ENCODE peak calls at places on chromosome 17, in seven cellular contexts. F is fibroblast of pulmonary artery, V is gastrocnemius medialis, S is astrocyte of the cerebellum, Z is Panc1, R is mucosa of descending colon, X is upper lobe of right lung. H is an unnamed sample.

GRCh38 chr17:61551255-61551742 is 39.7 kb downstream of the NACA2 start:
- DNase-seq in F (peak; percentile 68), V (no peak), S (peak; percentile 48), Z (no peak), R (no peak), X (no peak), H (no peak)

GRCh38 chr17:70913086-70913485 is 743.8 kb downstream of the KCNJ2 start:
- DNase-seq in F (peak; percentile 84), V (no peak), S (peak; percentile 22), Z (no peak), R (no peak), X (no peak), H (no peak)

GRCh38 chr17:71522383-71522782 is 598.4 kb upstream of the SOX9 start:
- DNase-seq in F (no peak), V (no peak), S (peak; percentile 29), Z (no peak), R (no peak), X (no peak), H (no peak)

GRCh38 chr17:58447039-58447975 is 30.0 kb upstream of the RNF43 start:
- DNase-seq in F (peak; percentile 91), V (no peak), S (peak; percentile 81), Z (peak; percentile 71), R (peak; percentile 53), X (peak; percentile 83), H (no peak)

GRCh38 chr17:56149266-56150036 is 3.8 kb upstream of the ANKFN1 start:
- DNase-seq in F (no peak), V (no peak), S (no peak), Z (no peak), R (no peak), X (no peak), H (no peak)

GRCh38 chr17:41910701-41911391 is 7.9 kb downstream of the ACLY start:
- DNase-seq in F (peak; percentile 95), V (no peak), S (peak; percentile 90), Z (no peak), R (peak; percentile 67), X (no peak), H (no peak)

GRCh38 chr17:62716834-62717588 is 89.5 kb downstream of the MRC2 start:
- DNase-seq in F (no peak), V (no peak), S (no peak), Z (no peak), R (no peak), X (no peak), H (no peak)

GRCh38 chr17:61474235-61474927 is 22.2 kb downstream of the TBX4 start:
- DNase-seq in F (no peak), V (no peak), S (no peak), Z (no peak), R (no peak), X (peak; percentile 5), H (no peak)

GRCh38 chr17:70405492-70406220 is 236.3 kb downstream of the KCNJ2 start:
- DNase-seq in F (peak; percentile 88), V (no peak), S (peak; percentile 91), Z (peak; percentile 20), R (no peak), X (no peak), H (no peak)

GRCh38 chr17:15029469-15029868 is 235.7 kb downstream of the PMP22 start:
- DNase-seq in F (no peak), V (no peak), S (no peak), Z (no peak), R (no peak), X (no peak), H (no peak)

GRCh38 chr17:16929281-16929680 is 42.6 kb downstream of the TNFRSF13B start:
- DNase-seq in F (no peak), V (no peak), S (no peak), Z (no peak), R (no peak), X (peak; percentile 53), H (peak; percentile 47)

GRCh38 chr17:46035112-46035818 is 36.2 kb downstream of the STH start:
- DNase-seq in F (peak; percentile 34), V (no peak), S (no peak), Z (no peak), R (no peak), X (no peak), H (no peak)

GRCh38 chr17:46730679-46731078 is 87.8 kb downstream of the WNT3 start:
- DNase-seq in F (no peak), V (no peak), S (no peak), Z (no peak), R (no peak), X (no peak), H (no peak)

GRCh38 chr17:46874906-46875305 is 23.5 kb downstream of the WNT9B start:
- DNase-seq in F (no peak), V (no peak), S (no peak), Z (no peak), R (no peak), X (no peak), H (peak; percentile 52)

GRCh38 chr17:4480929-4481898 is 17.5 kb upstream of the SPNS2 start:
- DNase-seq in F (no peak), V (no peak), S (no peak), Z (no peak), R (peak; percentile 80), X (no peak), H (peak; percentile 62)

GRCh38 chr17:33033176-33033575 is 41.5 kb downstream of the SPACA3 start:
- DNase-seq in F (no peak), V (no peak), S (no peak), Z (no peak), R (no peak), X (no peak), H (no peak)
- H3K4me3 ChIP-seq in F (no peak overlapping the region), V (no peak overlapping the region), S (no peak overlapping the region), Z (no peak overlapping the region), R (no peak overlapping the region), X (no peak overlapping the region), H (no peak overlapping the region)

GRCh38 chr17:32831627-32832243 is 45.2 kb downstream of the MYO1D start:
- DNase-seq in F (no peak), V (no peak), S (no peak), Z (no peak), R (no peak), X (no peak), H (no peak)
- H3K4me3 ChIP-seq in F (no peak overlapping the region), V (no peak overlapping the region), S (no peak overlapping the region), Z (no peak overlapping the region), R (no peak overlapping the region), X (no peak overlapping the region), H (no peak overlapping the region)

GRCh38 chr17:77288115-77288619 is 147.4 kb downstream of the SEC14L1 start:
- DNase-seq in F (no peak), V (peak; percentile 68), S (no peak), Z (no peak), R (peak; percentile 75), X (no peak), H (peak; percentile 84)

GRCh38 chr17:77286641-77287431 is 146.1 kb downstream of the SEC14L1 start:
- DNase-seq in F (peak; percentile 80), V (peak; percentile 90), S (no peak), Z (no peak), R (peak; percentile 89), X (peak; percentile 85), H (peak; percentile 95)

GRCh38 chr17:77285594-77286390 is 145.0 kb downstream of the SEC14L1 start:
- DNase-seq in F (peak; percentile 95), V (peak; percentile 48), S (no peak), Z (no peak), R (peak; percentile 86), X (peak; percentile 94), H (peak; percentile 92)

GRCh38 chr17:77287432-77288068 is 146.8 kb downstream of the SEC14L1 start:
- DNase-seq in F (peak; percentile 94), V (peak; percentile 96), S (peak; percentile 70), Z (no peak), R (peak; percentile 72), X (no peak), H (peak; percentile 91)

DNA sequence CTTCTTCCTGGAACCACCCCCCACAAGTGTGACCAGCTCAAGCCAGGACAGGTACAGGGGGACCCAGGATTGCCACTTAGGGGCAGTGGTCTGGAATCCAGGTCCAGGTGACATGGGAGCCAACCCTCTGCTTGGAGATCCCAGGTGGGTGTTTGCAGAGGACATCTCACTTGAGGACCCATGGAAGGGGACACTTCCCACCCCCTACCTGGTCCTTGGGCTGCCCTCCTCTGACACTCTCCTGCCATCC is 145.5 kb downstream of the SEC14L1 start:
- DNase-seq in F (no peak), V (no peak), S (no peak), Z (no peak), R (no peak), X (no peak), H (no peak)
- H3K4me3 ChIP-seq in F (no peak overlapping the region), V (no peak overlapping the region), S (no peak overlapping the region), Z (peak overlapping the region; percentile 98), R (no peak overlapping the region), X (no peak overlapping the region), H (no peak overlapping the region)

DNA sequence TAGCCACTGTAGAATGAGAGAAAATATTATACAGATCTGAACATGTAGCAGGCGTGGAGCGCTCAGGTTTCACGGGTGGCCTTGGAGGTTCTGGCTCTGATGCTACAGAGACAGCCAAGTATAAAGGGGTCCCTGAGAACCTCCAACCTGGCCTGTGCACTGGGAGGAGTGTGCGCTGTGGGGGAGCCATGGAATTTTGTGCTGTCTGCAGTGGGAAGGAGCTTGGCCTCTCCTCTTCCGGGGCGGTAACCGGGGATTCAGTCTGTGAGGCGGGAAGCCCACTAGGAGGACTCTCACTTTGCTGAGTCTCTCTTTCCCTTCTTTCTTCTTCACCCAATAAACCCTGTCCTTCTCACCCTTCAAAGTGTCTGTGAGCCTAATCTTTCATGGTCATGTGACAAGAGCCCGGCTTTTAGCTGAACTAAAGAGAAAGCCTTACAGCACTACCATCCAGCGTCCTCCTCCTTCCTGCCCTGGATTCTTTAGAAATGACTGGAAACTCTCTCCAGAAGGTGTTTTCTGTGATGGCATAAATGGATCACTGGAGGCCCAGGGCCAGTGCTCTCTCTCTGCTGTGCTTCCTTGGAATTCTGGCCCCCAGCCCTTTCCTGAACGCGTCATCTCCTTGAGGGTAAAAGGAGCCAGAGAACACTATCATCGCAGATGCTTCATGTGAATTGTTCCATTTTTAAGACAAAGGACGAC is 232.1 kb upstream of the CACNG5 start:
- DNase-seq in F (peak; percentile 80), V (no peak), S (no peak), Z (no peak), R (no peak), X (no peak), H (no peak)
- H3K4me3 ChIP-seq in F (no peak overlapping the region), V (no peak overlapping the region), S (no peak overlapping the region), Z (no peak overlapping the region), R (no peak overlapping the region), X (no peak overlapping the region), H (no peak overlapping the region)

DNA sequence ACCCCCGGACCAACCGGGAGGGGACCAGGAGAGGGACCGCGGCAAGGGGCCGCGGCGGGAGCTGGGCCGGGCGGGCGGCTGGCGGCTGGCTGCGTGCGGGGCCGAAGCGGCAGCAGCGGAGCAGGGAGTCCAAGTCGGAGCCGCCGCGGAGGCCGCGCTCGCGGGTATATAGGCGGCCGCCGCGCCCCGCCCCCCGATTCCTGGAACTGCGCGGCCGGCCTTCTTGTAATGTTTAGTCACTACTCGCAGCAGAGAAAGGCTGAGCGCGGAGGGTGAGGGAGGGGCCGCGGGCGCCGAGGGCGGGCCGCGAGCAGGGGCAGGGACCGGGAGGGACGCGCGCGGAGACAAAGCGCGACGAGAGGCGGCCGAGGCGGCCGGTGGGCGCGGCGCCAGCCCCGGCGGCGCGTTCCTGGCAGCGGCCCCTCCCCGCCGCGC is at the start of gene SOCS3:
- DNase-seq in F (peak; percentile 98), V (peak; percentile 89), S (no peak), Z (no peak), R (peak; percentile 98), X (peak; percentile 99), H (peak; percentile 100)
- H3K4me3 ChIP-seq in F (peak within 1 kb of the TSS; percentile 90), V (peak within 1 kb of the TSS; percentile 63), S (peak within 1 kb of the TSS; percentile 84), Z (peak within 1 kb of the TSS; percentile 98), R (peak within 1 kb of the TSS; percentile 51), X (peak within 1 kb of the TSS; percentile 72), H (peak within 1 kb of the TSS; percentile 72)

GRCh38 chr17:35314415-35315216 is 58.8 kb downstream of the SLFN11 start:
- DNase-seq in F (no peak), V (no peak), S (no peak), Z (no peak), R (no peak), X (no peak), H (no peak)
- H3K4me3 ChIP-seq in F (no peak overlapping the region), V (peak overlapping the region; percentile 58), S (no peak overlapping the region), Z (no peak overlapping the region), R (no peak overlapping the region), X (peak overlapping the region; percentile 41), H (no peak overlapping the region)